ENCODE peak calls at places on chromosomes 1 and 21, in six cellular contexts. One of them, this sample, is unnamed.
A peak's percentile ranks its signal among the peaks of the same experiment; 100 is the strongest.

GRCh38 chr21:19759836-19760235 is 1238.4 kb upstream of the NCAM2 start:
- DNase-seq in HTR-8/SVneo: no peak
- DNase-seq in activated CD4-positive, CD25-positive, alpha-beta regulatory T cell treated with anti-CD3 and anti-CD28 coated beads, Interleukin-2, amount 50 U/mL, for 72 hours: no peak
- DNase-seq in NCI-H510A: no peak
- DNase-seq in bronchial epithelial cell: no peak
- DNase-seq in ascending aorta: no peak
- DNase-seq in this sample: no peak

GRCh38 chr1:30516505-30516858 is 206.9 kb downstream of the MATN1 start:
- DNase-seq in ascending aorta: no peak
- DNase-seq in bronchial epithelial cell: no peak
- DNase-seq in HTR-8/SVneo: no peak
- DNase-seq in NCI-H510A: no peak
- DNase-seq in activated CD4-positive, CD25-positive, alpha-beta regulatory T cell treated with anti-CD3 and anti-CD28 coated beads, Interleukin-2, amount 50 U/mL, for 72 hours: peak; percentile 2
- DNase-seq in this sample: no peak

GRCh38 chr1:221100196-221100950 is 221.1 kb downstream of the HLX start:
- DNase-seq in NCI-H510A: no peak
- DNase-seq in activated CD4-positive, CD25-positive, alpha-beta regulatory T cell treated with anti-CD3 and anti-CD28 coated beads, Interleukin-2, amount 50 U/mL, for 72 hours: no peak
- DNase-seq in HTR-8/SVneo: no peak
- DNase-seq in bronchial epithelial cell: no peak
- DNase-seq in ascending aorta: no peak
- DNase-seq in this sample: no peak

GRCh38 chr1:225627304-225627947 is 25.5 kb downstream of the ENAH start:
- DNase-seq in HTR-8/SVneo: no peak
- DNase-seq in NCI-H510A: no peak
- DNase-seq in ascending aorta: no peak
- DNase-seq in activated CD4-positive, CD25-positive, alpha-beta regulatory T cell treated with anti-CD3 and anti-CD28 coated beads, Interleukin-2, amount 50 U/mL, for 72 hours: no peak
- DNase-seq in bronchial epithelial cell: no peak
- DNase-seq in this sample: no peak

GRCh38 chr1:182671779-182672486 is 12.5 kb downstream of the RGS8 start:
- DNase-seq in NCI-H510A: peak; percentile 77
- DNase-seq in activated CD4-positive, CD25-positive, alpha-beta regulatory T cell treated with anti-CD3 and anti-CD28 coated beads, Interleukin-2, amount 50 U/mL, for 72 hours: no peak
- DNase-seq in ascending aorta: no peak
- DNase-seq in bronchial epithelial cell: no peak
- DNase-seq in HTR-8/SVneo: no peak
- DNase-seq in this sample: no peak

GRCh38 chr1:115317101-115318012 is 20.7 kb downstream of the NGF start:
- DNase-seq in ascending aorta: no peak
- DNase-seq in HTR-8/SVneo: no peak
- DNase-seq in activated CD4-positive, CD25-positive, alpha-beta regulatory T cell treated with anti-CD3 and anti-CD28 coated beads, Interleukin-2, amount 50 U/mL, for 72 hours: no peak
- DNase-seq in NCI-H510A: peak; percentile 45
- DNase-seq in bronchial epithelial cell: peak; percentile 45
- DNase-seq in this sample: no peak

GRCh38 chr1:21278898-21279819 is 11.1 kb downstream of the ECE1 start:
- DNase-seq in ascending aorta: no peak
- DNase-seq in NCI-H510A: no peak
- DNase-seq in bronchial epithelial cell: no peak
- DNase-seq in HTR-8/SVneo: no peak
- DNase-seq in activated CD4-positive, CD25-positive, alpha-beta regulatory T cell treated with anti-CD3 and anti-CD28 coated beads, Interleukin-2, amount 50 U/mL, for 72 hours: no peak
- DNase-seq in this sample: no peak

GRCh38 chr1:165068716-165069115 is 287.8 kb downstream of the LMX1A start:
- DNase-seq in ascending aorta: no peak
- DNase-seq in activated CD4-positive, CD25-positive, alpha-beta regulatory T cell treated with anti-CD3 and anti-CD28 coated beads, Interleukin-2, amount 50 U/mL, for 72 hours: no peak
- DNase-seq in NCI-H510A: peak; percentile 58
- DNase-seq in bronchial epithelial cell: peak; percentile 14
- DNase-seq in HTR-8/SVneo: no peak
- DNase-seq in this sample: no peak

GRCh38 chr1:24641646-24642151 is 1.4 kb upstream of the SRRM1 start:
- DNase-seq in NCI-H510A: no peak
- DNase-seq in activated CD4-positive, CD25-positive, alpha-beta regulatory T cell treated with anti-CD3 and anti-CD28 coated beads, Interleukin-2, amount 50 U/mL, for 72 hours: peak; percentile 45
- DNase-seq in HTR-8/SVneo: no peak
- DNase-seq in bronchial epithelial cell: no peak
- DNase-seq in ascending aorta: no peak
- DNase-seq in this sample: no peak

GRCh38 chr1:241447056-241447649 is 72.4 kb downstream of the FH start:
- DNase-seq in HTR-8/SVneo: no peak
- DNase-seq in bronchial epithelial cell: no peak
- DNase-seq in activated CD4-positive, CD25-positive, alpha-beta regulatory T cell treated with anti-CD3 and anti-CD28 coated beads, Interleukin-2, amount 50 U/mL, for 72 hours: no peak
- DNase-seq in NCI-H510A: no peak
- DNase-seq in ascending aorta: no peak
- DNase-seq in this sample: no peak

GRCh38 chr1:1874901-1875300 is 16.0 kb downstream of the GNB1 start:
- DNase-seq in activated CD4-positive, CD25-positive, alpha-beta regulatory T cell treated with anti-CD3 and anti-CD28 coated beads, Interleukin-2, amount 50 U/mL, for 72 hours: no peak
- DNase-seq in ascending aorta: no peak
- DNase-seq in NCI-H510A: no peak
- DNase-seq in bronchial epithelial cell: no peak
- DNase-seq in HTR-8/SVneo: no peak
- DNase-seq in this sample: no peak

GRCh38 chr1:117753652-117754051 is 147.8 kb downstream of the TENT5C start:
- DNase-seq in bronchial epithelial cell: peak; percentile 65
- DNase-seq in NCI-H510A: no peak
- DNase-seq in activated CD4-positive, CD25-positive, alpha-beta regulatory T cell treated with anti-CD3 and anti-CD28 coated beads, Interleukin-2, amount 50 U/mL, for 72 hours: no peak
- DNase-seq in HTR-8/SVneo: no peak
- DNase-seq in ascending aorta: no peak
- DNase-seq in this sample: peak; percentile 36

GRCh38 chr1:160597705-160598104 is 18.4 kb upstream of the CD84 start:
- DNase-seq in NCI-H510A: no peak
- DNase-seq in bronchial epithelial cell: no peak
- DNase-seq in activated CD4-positive, CD25-positive, alpha-beta regulatory T cell treated with anti-CD3 and anti-CD28 coated beads, Interleukin-2, amount 50 U/mL, for 72 hours: no peak
- DNase-seq in ascending aorta: no peak
- DNase-seq in HTR-8/SVneo: no peak
- DNase-seq in this sample: no peak

GRCh38 chr1:113074237-113074636 is 1.2 kb downstream of the LRIG2 start:
- DNase-seq in bronchial epithelial cell: peak; percentile 13
- DNase-seq in NCI-H510A: no peak
- DNase-seq in activated CD4-positive, CD25-positive, alpha-beta regulatory T cell treated with anti-CD3 and anti-CD28 coated beads, Interleukin-2, amount 50 U/mL, for 72 hours: no peak
- DNase-seq in HTR-8/SVneo: no peak
- DNase-seq in ascending aorta: no peak
- DNase-seq in this sample: no peak

GRCh38 chr1:203630697-203631096 is 4.1 kb downstream of the ATP2B4 start:
- DNase-seq in NCI-H510A: no peak
- DNase-seq in activated CD4-positive, CD25-positive, alpha-beta regulatory T cell treated with anti-CD3 and anti-CD28 coated beads, Interleukin-2, amount 50 U/mL, for 72 hours: no peak
- DNase-seq in bronchial epithelial cell: peak; percentile 46
- DNase-seq in ascending aorta: no peak
- DNase-seq in HTR-8/SVneo: no peak
- DNase-seq in this sample: no peak

GRCh38 chr1:162690672-162691434 is 58.6 kb downstream of the DDR2 start:
- DNase-seq in ascending aorta: peak; percentile 36
- DNase-seq in bronchial epithelial cell: peak; percentile 96
- DNase-seq in activated CD4-positive, CD25-positive, alpha-beta regulatory T cell treated with anti-CD3 and anti-CD28 coated beads, Interleukin-2, amount 50 U/mL, for 72 hours: no peak
- DNase-seq in HTR-8/SVneo: peak; percentile 54
- DNase-seq in NCI-H510A: no peak
- DNase-seq in this sample: peak; percentile 79

GRCh38 chr1:62991152-62991551 is 207.2 kb downstream of the ATG4C start:
- DNase-seq in activated CD4-positive, CD25-positive, alpha-beta regulatory T cell treated with anti-CD3 and anti-CD28 coated beads, Interleukin-2, amount 50 U/mL, for 72 hours: no peak
- DNase-seq in NCI-H510A: no peak
- DNase-seq in HTR-8/SVneo: no peak
- DNase-seq in bronchial epithelial cell: no peak
- DNase-seq in ascending aorta: no peak
- DNase-seq in this sample: no peak

GRCh38 chr1:236173174-236173767 is 30.9 kb downstream of the GPR137B start:
- DNase-seq in activated CD4-positive, CD25-positive, alpha-beta regulatory T cell treated with anti-CD3 and anti-CD28 coated beads, Interleukin-2, amount 50 U/mL, for 72 hours: no peak
- DNase-seq in bronchial epithelial cell: no peak
- DNase-seq in ascending aorta: no peak
- DNase-seq in HTR-8/SVneo: no peak
- DNase-seq in NCI-H510A: no peak
- DNase-seq in this sample: no peak

GRCh38 chr1:111199881-111200801 is at the start of gene DENND2D:
- DNase-seq in activated CD4-positive, CD25-positive, alpha-beta regulatory T cell treated with anti-CD3 and anti-CD28 coated beads, Interleukin-2, amount 50 U/mL, for 72 hours: peak; percentile 60
- DNase-seq in ascending aorta: peak; percentile 67
- DNase-seq in NCI-H510A: no peak
- DNase-seq in HTR-8/SVneo: no peak
- DNase-seq in bronchial epithelial cell: no peak
- DNase-seq in this sample: no peak

GRCh38 chr1:170318736-170319135 is 173.0 kb downstream of the NTMT2 start:
- DNase-seq in bronchial epithelial cell: no peak
- DNase-seq in HTR-8/SVneo: no peak
- DNase-seq in ascending aorta: no peak
- DNase-seq in NCI-H510A: no peak
- DNase-seq in activated CD4-positive, CD25-positive, alpha-beta regulatory T cell treated with anti-CD3 and anti-CD28 coated beads, Interleukin-2, amount 50 U/mL, for 72 hours: no peak
- DNase-seq in this sample: no peak

GRCh38 chr1:245558069-245558468 is 403.3 kb downstream of the KIF26B start:
- DNase-seq in activated CD4-positive, CD25-positive, alpha-beta regulatory T cell treated with anti-CD3 and anti-CD28 coated beads, Interleukin-2, amount 50 U/mL, for 72 hours: no peak
- DNase-seq in bronchial epithelial cell: no peak
- DNase-seq in ascending aorta: no peak
- DNase-seq in NCI-H510A: no peak
- DNase-seq in HTR-8/SVneo: no peak
- DNase-seq in this sample: no peak

GRCh38 chr1:44609412-44609767 is 64.9 kb downstream of the TMEM53 start:
- DNase-seq in ascending aorta: no peak
- DNase-seq in HTR-8/SVneo: peak; percentile 48
- DNase-seq in NCI-H510A: no peak
- DNase-seq in activated CD4-positive, CD25-positive, alpha-beta regulatory T cell treated with anti-CD3 and anti-CD28 coated beads, Interleukin-2, amount 50 U/mL, for 72 hours: no peak
- DNase-seq in bronchial epithelial cell: peak; percentile 28
- DNase-seq in this sample: no peak

GRCh38 chr1:27591622-27592021 is 12.3 kb downstream of the AHDC1 start:
- DNase-seq in ascending aorta: no peak
- DNase-seq in NCI-H510A: no peak
- DNase-seq in activated CD4-positive, CD25-positive, alpha-beta regulatory T cell treated with anti-CD3 and anti-CD28 coated beads, Interleukin-2, amount 50 U/mL, for 72 hours: no peak
- DNase-seq in bronchial epithelial cell: no peak
- DNase-seq in HTR-8/SVneo: no peak
- DNase-seq in this sample: no peak

GRCh38 chr1:209434066-209434465 is 149.4 kb upstream of the CAMK1G start:
- DNase-seq in ascending aorta: no peak
- DNase-seq in HTR-8/SVneo: no peak
- DNase-seq in NCI-H510A: no peak
- DNase-seq in bronchial epithelial cell: peak; percentile 78
- DNase-seq in activated CD4-positive, CD25-positive, alpha-beta regulatory T cell treated with anti-CD3 and anti-CD28 coated beads, Interleukin-2, amount 50 U/mL, for 72 hours: no peak
- DNase-seq in this sample: no peak

GRCh38 chr1:44151332-44151731 is 9.9 kb upstream of the KLF18 start:
- DNase-seq in ascending aorta: no peak
- DNase-seq in activated CD4-positive, CD25-positive, alpha-beta regulatory T cell treated with anti-CD3 and anti-CD28 coated beads, Interleukin-2, amount 50 U/mL, for 72 hours: no peak
- DNase-seq in bronchial epithelial cell: no peak
- DNase-seq in HTR-8/SVneo: no peak
- DNase-seq in NCI-H510A: no peak
- DNase-seq in this sample: no peak

GRCh38 chr1:91700771-91701493 is 185.0 kb downstream of the TGFBR3 start:
- DNase-seq in bronchial epithelial cell: no peak
- DNase-seq in ascending aorta: no peak
- DNase-seq in activated CD4-positive, CD25-positive, alpha-beta regulatory T cell treated with anti-CD3 and anti-CD28 coated beads, Interleukin-2, amount 50 U/mL, for 72 hours: no peak
- DNase-seq in HTR-8/SVneo: no peak
- DNase-seq in NCI-H510A: no peak
- DNase-seq in this sample: peak; percentile 68

GRCh38 chr1:175725684-175726083 is 17.7 kb downstream of the TNR start:
- DNase-seq in HTR-8/SVneo: no peak
- DNase-seq in NCI-H510A: no peak
- DNase-seq in ascending aorta: no peak
- DNase-seq in activated CD4-positive, CD25-positive, alpha-beta regulatory T cell treated with anti-CD3 and anti-CD28 coated beads, Interleukin-2, amount 50 U/mL, for 72 hours: no peak
- DNase-seq in bronchial epithelial cell: peak; percentile 10
- DNase-seq in this sample: no peak

GRCh38 chr1:9014475-9015375 is 11.5 kb downstream of the SLC2A7 start:
- DNase-seq in ascending aorta: no peak
- DNase-seq in activated CD4-positive, CD25-positive, alpha-beta regulatory T cell treated with anti-CD3 and anti-CD28 coated beads, Interleukin-2, amount 50 U/mL, for 72 hours: no peak
- DNase-seq in HTR-8/SVneo: no peak
- DNase-seq in bronchial epithelial cell: no peak
- DNase-seq in NCI-H510A: no peak
- DNase-seq in this sample: no peak

GRCh38 chr1:61152066-61152465 is 69.7 kb downstream of the NFIA start:
- DNase-seq in NCI-H510A: no peak
- DNase-seq in bronchial epithelial cell: no peak
- DNase-seq in HTR-8/SVneo: no peak
- DNase-seq in activated CD4-positive, CD25-positive, alpha-beta regulatory T cell treated with anti-CD3 and anti-CD28 coated beads, Interleukin-2, amount 50 U/mL, for 72 hours: no peak
- DNase-seq in ascending aorta: no peak
- DNase-seq in this sample: no peak

GRCh38 chr1:229452956-229453801 is 19.3 kb upstream of the ACTA1 start:
- DNase-seq in HTR-8/SVneo: no peak
- DNase-seq in ascending aorta: no peak
- DNase-seq in bronchial epithelial cell: peak; percentile 50
- DNase-seq in activated CD4-positive, CD25-positive, alpha-beta regulatory T cell treated with anti-CD3 and anti-CD28 coated beads, Interleukin-2, amount 50 U/mL, for 72 hours: no peak
- DNase-seq in NCI-H510A: no peak
- DNase-seq in this sample: no peak